ENCODE peak calls at places on chromosomes 12 and 14, in eight cellular contexts. U is endodermal cell, Y is neural crest cell, M is GM13977, F is glutamatergic neuron, Z is choroid plexus epithelial cell, A is body of pancreas, D is heart right ventricle. O is an unnamed sample.

GRCh38 chr12:42482086-42482819 is 107.3 kb downstream of the PRICKLE1 start:
- DNase-seq in U (peak; percentile 63), Y (no peak), M (no peak), F (no peak), Z (peak; percentile 70), A (peak; percentile 78), D (peak; percentile 80), O (no peak)

GRCh38 chr14:52950898-52951729 is at the start of gene FERMT2:
- DNase-seq in U (peak; percentile 96), Y (peak; percentile 85), M (peak; percentile 87), F (peak; percentile 96), Z (peak; percentile 88), A (peak; percentile 89), D (peak; percentile 92), O (peak; percentile 96)

GRCh38 chr14:80607430-80608200 is 333.9 kb downstream of the CEP128 start:
- DNase-seq in U (no peak), Y (no peak), M (no peak), F (no peak), Z (peak; percentile 81), A (no peak), D (no peak), O (no peak)

GRCh38 chr12:32891956-32892355 is 4.6 kb downstream of the PKP2 start:
- DNase-seq in U (peak; percentile 83), Y (no peak), M (no peak), F (no peak), Z (peak; percentile 56), A (no peak), D (no peak), O (peak; percentile 74)

GRCh38 chr14:105282098-105282725 is 18.6 kb downstream of the BRF1 start:
- DNase-seq in U (peak; percentile 68), Y (no peak), M (no peak), F (no peak), Z (no peak), A (peak; percentile 72), D (no peak), O (no peak)

GRCh38 chr12:5478081-5478706 is 46.3 kb downstream of the NTF3 start:
- DNase-seq in U (no peak), Y (no peak), M (no peak), F (no peak), Z (no peak), A (no peak), D (no peak), O (no peak)

GRCh38 chr14:68972507-68973272 is 6.4 kb downstream of the ACTN1 start:
- DNase-seq in U (peak; percentile 50), Y (no peak), M (no peak), F (no peak), Z (peak; percentile 79), A (no peak), D (no peak), O (no peak)

GRCh38 chr12:101713059-101713682 is 15.7 kb downstream of the CHPT1 start:
- DNase-seq in U (no peak), Y (no peak), M (no peak), F (no peak), Z (peak; percentile 41), A (peak; percentile 25), D (peak; percentile 35), O (peak; percentile 37)

GRCh38 chr12:92629349-92630065 is 73.3 kb upstream of the PLEKHG7 start:
- DNase-seq in U (no peak), Y (no peak), M (no peak), F (no peak), Z (peak; percentile 79), A (no peak), D (no peak), O (no peak)

GRCh38 chr12:132476421-132476820 is 13.5 kb upstream of the FBRSL1 start:
- DNase-seq in U (no peak), Y (no peak), M (no peak), F (no peak), Z (no peak), A (no peak), D (no peak), O (no peak)

GRCh38 chr14:74754157-74754556 is 9.0 kb upstream of the YLPM1 start:
- DNase-seq in U (no peak), Y (no peak), M (no peak), F (no peak), Z (no peak), A (no peak), D (no peak), O (no peak)

GRCh38 chr12:124456652-124457152 is 110.7 kb downstream of the NCOR2 start:
- DNase-seq in U (no peak), Y (no peak), M (peak; percentile 79), F (no peak), Z (no peak), A (no peak), D (peak; percentile 44), O (no peak)

GRCh38 chr12:97805086-97805485 is 342.5 kb downstream of the RMST start:
- DNase-seq in U (no peak), Y (no peak), M (no peak), F (no peak), Z (no peak), A (no peak), D (no peak), O (no peak)

GRCh38 chr12:67275380-67275913 is 6.3 kb downstream of the CAND1 start:
- DNase-seq in U (no peak), Y (no peak), M (no peak), F (no peak), Z (no peak), A (no peak), D (no peak), O (no peak)

GRCh38 chr14:49598479-49599301 is at the start of gene LRR1:
- DNase-seq in U (peak; percentile 95), Y (peak; percentile 90), M (peak; percentile 79), F (peak; percentile 91), Z (peak; percentile 88), A (peak; percentile 87), D (peak; percentile 86), O (peak; percentile 94)

GRCh38 chr14:101444116-101444515 is 117.2 kb upstream of the DIO3 start:
- DNase-seq in U (peak; percentile 19), Y (no peak), M (no peak), F (no peak), Z (no peak), A (no peak), D (no peak), O (no peak)

GRCh38 chr12:115320451-115320850 is 636.5 kb upstream of the TBX3 start:
- DNase-seq in U (no peak), Y (no peak), M (no peak), F (no peak), Z (no peak), A (no peak), D (no peak), O (no peak)

GRCh38 chr12:6632026-6632978 is 3.5 kb downstream of the LPAR5 start:
- DNase-seq in U (peak; percentile 58), Y (no peak), M (peak; percentile 74), F (no peak), Z (no peak), A (peak; percentile 43), D (no peak), O (no peak)

GRCh38 chr14:101248056-101248725 is 313.1 kb upstream of the DIO3 start:
- DNase-seq in U (peak; percentile 18), Y (no peak), M (no peak), F (no peak), Z (no peak), A (no peak), D (no peak), O (peak; percentile 17)

GRCh38 chr12:111012918-111013317 is 92.5 kb upstream of the MYL2 start:
- DNase-seq in U (no peak), Y (no peak), M (no peak), F (no peak), Z (no peak), A (no peak), D (no peak), O (no peak)

GRCh38 chr12:712172-712863 is 40.1 kb upstream of the WNK1 start:
- DNase-seq in U (no peak), Y (no peak), M (no peak), F (no peak), Z (peak; percentile 54), A (no peak), D (no peak), O (no peak)

GRCh38 chr12:713281-713875 is 39.0 kb upstream of the WNK1 start:
- DNase-seq in U (peak; percentile 63), Y (no peak), M (no peak), F (no peak), Z (no peak), A (no peak), D (no peak), O (no peak)

GRCh38 chr12:704516-705242 is 41.4 kb upstream of the NINJ2 start:
- DNase-seq in U (no peak), Y (no peak), M (no peak), F (no peak), Z (no peak), A (no peak), D (no peak), O (no peak)

DNA sequence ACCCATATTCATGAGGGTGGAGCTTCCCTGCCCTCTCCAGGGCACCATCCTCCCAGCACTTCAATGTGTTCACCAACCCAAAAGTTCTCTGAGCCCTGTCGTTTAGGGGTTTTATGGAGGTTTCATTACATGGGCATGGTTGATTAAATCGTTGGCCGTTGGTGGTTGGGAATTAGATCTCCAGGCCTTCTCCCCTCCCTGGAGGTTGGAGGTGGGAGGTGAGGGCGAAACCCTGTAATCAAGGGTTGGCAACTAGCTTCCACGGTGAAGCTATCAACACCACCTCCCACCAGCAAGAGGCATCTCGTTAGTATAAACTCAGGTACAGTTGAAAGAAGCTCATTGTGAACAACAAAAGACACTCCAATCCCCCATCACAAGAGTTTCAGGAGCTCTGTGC is 42.7 kb upstream of the WNK1 start:
- DNase-seq in U (no peak), Y (no peak), M (no peak), F (no peak), Z (no peak), A (no peak), D (no peak), O (no peak)
- TF ChIP-seq CTCF in U (no peak), Y (no peak), M (no peak), F (no peak), Z (no peak), A (no peak), D (no peak), O (no peak)

GRCh38 chr14:94051115-94051514 is 25.0 kb downstream of the OTUB2 start:
- DNase-seq in U (peak; percentile 78), Y (no peak), M (no peak), F (no peak), Z (peak; percentile 68), A (peak; percentile 24), D (peak; percentile 54), O (peak; percentile 25)
- TF ChIP-seq CTCF in U (peak; percentile 78), Y (peak; percentile 52), M (no peak), F (no peak), Z (peak; percentile 76), A (no peak), D (peak; percentile 57), O (peak; percentile 28)

DNA sequence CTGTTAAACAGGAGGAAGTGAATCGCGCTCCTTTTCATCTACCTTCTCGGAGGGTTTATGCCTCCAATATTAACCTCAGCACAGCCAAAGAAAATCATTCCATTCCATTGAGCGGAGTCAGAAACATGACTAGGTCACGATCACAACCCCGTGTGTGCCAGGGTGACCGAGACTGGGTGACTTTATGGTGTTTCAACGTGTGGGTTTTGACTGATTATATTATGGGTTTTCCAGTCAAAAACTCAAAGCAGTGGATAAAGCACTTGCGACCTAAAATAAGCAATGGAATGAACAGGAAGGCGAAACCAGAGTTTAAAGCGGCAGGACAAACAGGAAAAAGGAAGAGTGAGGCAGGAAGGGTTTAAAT is 1.4 kb upstream of the HSPA2 start:
- DNase-seq in U (no peak), Y (no peak), M (no peak), F (no peak), Z (no peak), A (no peak), D (no peak), O (no peak)
- TF ChIP-seq CTCF in U (no peak), Y (no peak), M (no peak), F (no peak), Z (no peak), A (no peak), D (no peak), O (no peak)

GRCh38 chr12:120856980-120857379 is 47.2 kb downstream of the SPPL3 start:
- DNase-seq in U (no peak), Y (no peak), M (no peak), F (no peak), Z (no peak), A (no peak), D (no peak), O (peak; percentile 26)
- TF ChIP-seq CTCF in U (peak; percentile 62), Y (no peak), M (peak; percentile 60), F (no peak), Z (peak; percentile 63), A (no peak), D (peak; percentile 46), O (peak; percentile 27)